ENCODE peak calls at places on chromosomes 4 and X, in eight cellular contexts. One of them, this sample, is unnamed. For H3K36me3, the result is how much of the 10 kb centered on the place peaks cover.

GRCh38 chr4:85700362-85700761 is 225.4 kb downstream of the ARHGAP24 start:
- DNase-seq in naive thymus-derived CD4-positive, alpha-beta T cell: no peak
- DNase-seq in aorta: no peak
- DNase-seq in cardiac muscle cell: no peak
- DNase-seq in effector memory CD4-positive, alpha-beta T cell: no peak
- DNase-seq in PC-3: no peak
- DNase-seq in GM23248: no peak
- DNase-seq in upper lobe of right lung: no peak
- DNase-seq in this sample: no peak

GRCh38 chr4:20954541-20954940 is 254.3 kb downstream of the PACRGL start:
- DNase-seq in naive thymus-derived CD4-positive, alpha-beta T cell: no peak
- DNase-seq in aorta: no peak
- DNase-seq in cardiac muscle cell: no peak
- DNase-seq in effector memory CD4-positive, alpha-beta T cell: no peak
- DNase-seq in PC-3: no peak
- DNase-seq in GM23248: peak
- DNase-seq in upper lobe of right lung: no peak
- DNase-seq in this sample: no peak

GRCh38 chr4:25058796-25059195 is 28.1 kb upstream of the LGI2 start:
- DNase-seq in naive thymus-derived CD4-positive, alpha-beta T cell: no peak
- DNase-seq in aorta: no peak
- DNase-seq in cardiac muscle cell: no peak
- DNase-seq in effector memory CD4-positive, alpha-beta T cell: no peak
- DNase-seq in PC-3: no peak
- DNase-seq in GM23248: no peak
- DNase-seq in upper lobe of right lung: no peak
- DNase-seq in this sample: no peak

GRCh38 chr4:114146947-114147618 is 167.6 kb upstream of the ARSJ start:
- DNase-seq in naive thymus-derived CD4-positive, alpha-beta T cell: no peak
- DNase-seq in aorta: no peak
- DNase-seq in cardiac muscle cell: no peak
- DNase-seq in effector memory CD4-positive, alpha-beta T cell: no peak
- DNase-seq in PC-3: no peak
- DNase-seq in GM23248: no peak
- DNase-seq in upper lobe of right lung: no peak
- DNase-seq in this sample: no peak

GRCh38 chrX:149630681-149631292 is 805 bp downstream of the TMEM185A start:
- DNase-seq in naive thymus-derived CD4-positive, alpha-beta T cell: no peak
- DNase-seq in aorta: no peak
- DNase-seq in cardiac muscle cell: no peak
- DNase-seq in effector memory CD4-positive, alpha-beta T cell: no peak
- DNase-seq in PC-3: peak
- DNase-seq in GM23248: peak
- DNase-seq in upper lobe of right lung: no peak
- DNase-seq in this sample: no peak

GRCh38 chrX:154091678-154092077 is 5.8 kb downstream of the MECP2 start:
- DNase-seq in naive thymus-derived CD4-positive, alpha-beta T cell: no peak
- DNase-seq in aorta: no peak
- DNase-seq in cardiac muscle cell: peak
- DNase-seq in effector memory CD4-positive, alpha-beta T cell: peak
- DNase-seq in PC-3: no peak
- DNase-seq in GM23248: no peak
- DNase-seq in upper lobe of right lung: peak
- DNase-seq in this sample: no peak

GRCh38 chr4:60780874-60781273 is 419.3 kb upstream of the ADGRL3 start:
- DNase-seq in naive thymus-derived CD4-positive, alpha-beta T cell: no peak
- DNase-seq in aorta: no peak
- DNase-seq in cardiac muscle cell: no peak
- DNase-seq in effector memory CD4-positive, alpha-beta T cell: no peak
- DNase-seq in PC-3: peak
- DNase-seq in GM23248: no peak
- DNase-seq in upper lobe of right lung: no peak
- DNase-seq in this sample: no peak

GRCh38 chrX:107673933-107674479 is 45.7 kb downstream of the PRPS1 start:
- DNase-seq in naive thymus-derived CD4-positive, alpha-beta T cell: peak
- DNase-seq in aorta: peak
- DNase-seq in cardiac muscle cell: no peak
- DNase-seq in effector memory CD4-positive, alpha-beta T cell: peak
- DNase-seq in PC-3: no peak
- DNase-seq in GM23248: peak
- DNase-seq in upper lobe of right lung: peak
- DNase-seq in this sample: peak

GRCh38 chrX:46125139-46125538 is 420.1 kb downstream of the ZNF674 start:
- DNase-seq in naive thymus-derived CD4-positive, alpha-beta T cell: no peak
- DNase-seq in aorta: no peak
- DNase-seq in cardiac muscle cell: no peak
- DNase-seq in effector memory CD4-positive, alpha-beta T cell: no peak
- DNase-seq in PC-3: no peak
- DNase-seq in GM23248: peak
- DNase-seq in upper lobe of right lung: no peak
- DNase-seq in this sample: no peak

GRCh38 chr4:10567766-10568165 is 110.5 kb upstream of the ZNF518B start:
- DNase-seq in naive thymus-derived CD4-positive, alpha-beta T cell: no peak
- DNase-seq in aorta: no peak
- DNase-seq in cardiac muscle cell: no peak
- DNase-seq in effector memory CD4-positive, alpha-beta T cell: no peak
- DNase-seq in PC-3: no peak
- DNase-seq in GM23248: no peak
- DNase-seq in upper lobe of right lung: no peak
- DNase-seq in this sample: no peak

GRCh38 chrX:113947548-113947947 is 636.3 kb upstream of the HTR2C start:
- DNase-seq in naive thymus-derived CD4-positive, alpha-beta T cell: no peak
- DNase-seq in aorta: no peak
- DNase-seq in cardiac muscle cell: peak
- DNase-seq in effector memory CD4-positive, alpha-beta T cell: no peak
- DNase-seq in PC-3: no peak
- DNase-seq in GM23248: no peak
- DNase-seq in upper lobe of right lung: no peak
- DNase-seq in this sample: no peak

GRCh38 chr4:925771-926500 is 6.2 kb downstream of the GAK start:
- DNase-seq in naive thymus-derived CD4-positive, alpha-beta T cell: no peak
- DNase-seq in aorta: peak
- DNase-seq in cardiac muscle cell: no peak
- DNase-seq in effector memory CD4-positive, alpha-beta T cell: no peak
- DNase-seq in PC-3: no peak
- DNase-seq in GM23248: no peak
- DNase-seq in upper lobe of right lung: peak
- DNase-seq in this sample: peak

GRCh38 chrX:1248381-1249061 is 20.1 kb upstream of the CSF2RA start:
- DNase-seq in naive thymus-derived CD4-positive, alpha-beta T cell: no peak
- DNase-seq in aorta: no peak
- DNase-seq in cardiac muscle cell: peak
- DNase-seq in effector memory CD4-positive, alpha-beta T cell: no peak
- DNase-seq in PC-3: no peak
- DNase-seq in GM23248: peak
- DNase-seq in upper lobe of right lung: no peak
- DNase-seq in this sample: peak

GRCh38 chrX:136063340-136064079 is 78.3 kb downstream of the SLC9A6 start:
- DNase-seq in naive thymus-derived CD4-positive, alpha-beta T cell: no peak
- DNase-seq in aorta: no peak
- DNase-seq in cardiac muscle cell: no peak
- DNase-seq in effector memory CD4-positive, alpha-beta T cell: no peak
- DNase-seq in PC-3: peak
- DNase-seq in GM23248: peak
- DNase-seq in upper lobe of right lung: no peak
- DNase-seq in this sample: no peak

GRCh38 chr4:165810726-165811125 is 62.3 kb upstream of the TLL1 start:
- DNase-seq in naive thymus-derived CD4-positive, alpha-beta T cell: no peak
- DNase-seq in aorta: no peak
- DNase-seq in cardiac muscle cell: no peak
- DNase-seq in effector memory CD4-positive, alpha-beta T cell: no peak
- DNase-seq in PC-3: peak
- DNase-seq in GM23248: no peak
- DNase-seq in upper lobe of right lung: no peak
- DNase-seq in this sample: no peak

GRCh38 chr4:141215030-141215429 is 5.7 kb upstream of the ZNF330 start:
- DNase-seq in naive thymus-derived CD4-positive, alpha-beta T cell: no peak
- DNase-seq in aorta: no peak
- DNase-seq in cardiac muscle cell: peak
- DNase-seq in effector memory CD4-positive, alpha-beta T cell: no peak
- DNase-seq in PC-3: no peak
- DNase-seq in GM23248: no peak
- DNase-seq in upper lobe of right lung: no peak
- DNase-seq in this sample: no peak

GRCh38 chr4:7945709-7946380 is 6.2 kb upstream of the AFAP1 start:
- DNase-seq in naive thymus-derived CD4-positive, alpha-beta T cell: no peak
- DNase-seq in aorta: no peak
- DNase-seq in cardiac muscle cell: no peak
- DNase-seq in effector memory CD4-positive, alpha-beta T cell: no peak
- DNase-seq in PC-3: no peak
- DNase-seq in GM23248: no peak
- DNase-seq in upper lobe of right lung: peak
- DNase-seq in this sample: no peak

GRCh38 chrX:26442340-26442739 is 226.4 kb downstream of the MAGEB5 start:
- DNase-seq in naive thymus-derived CD4-positive, alpha-beta T cell: no peak
- DNase-seq in aorta: no peak
- DNase-seq in cardiac muscle cell: peak
- DNase-seq in effector memory CD4-positive, alpha-beta T cell: no peak
- DNase-seq in PC-3: peak
- DNase-seq in GM23248: peak
- DNase-seq in upper lobe of right lung: no peak
- DNase-seq in this sample: no peak

GRCh38 chr4:75634951-75635350 is 4.6 kb upstream of the CDKL2 start:
- DNase-seq in naive thymus-derived CD4-positive, alpha-beta T cell: no peak
- DNase-seq in aorta: no peak
- DNase-seq in cardiac muscle cell: no peak
- DNase-seq in effector memory CD4-positive, alpha-beta T cell: no peak
- DNase-seq in PC-3: no peak
- DNase-seq in GM23248: peak
- DNase-seq in upper lobe of right lung: no peak
- DNase-seq in this sample: no peak

GRCh38 chr4:139523076-139523475 is 32.9 kb downstream of the SETD7 start:
- DNase-seq in naive thymus-derived CD4-positive, alpha-beta T cell: no peak
- DNase-seq in aorta: no peak
- DNase-seq in cardiac muscle cell: no peak
- DNase-seq in effector memory CD4-positive, alpha-beta T cell: no peak
- DNase-seq in PC-3: peak
- DNase-seq in GM23248: no peak
- DNase-seq in upper lobe of right lung: no peak
- DNase-seq in this sample: no peak

GRCh38 chr4:139525414-139525813 is 30.6 kb downstream of the SETD7 start:
- DNase-seq in naive thymus-derived CD4-positive, alpha-beta T cell: no peak
- DNase-seq in aorta: no peak
- DNase-seq in cardiac muscle cell: no peak
- DNase-seq in effector memory CD4-positive, alpha-beta T cell: no peak
- DNase-seq in PC-3: no peak
- DNase-seq in GM23248: no peak
- DNase-seq in upper lobe of right lung: no peak
- DNase-seq in this sample: no peak

GRCh38 chr4:139522457-139522856 is 33.6 kb downstream of the SETD7 start:
- DNase-seq in naive thymus-derived CD4-positive, alpha-beta T cell: no peak
- DNase-seq in aorta: no peak
- DNase-seq in cardiac muscle cell: no peak
- DNase-seq in effector memory CD4-positive, alpha-beta T cell: no peak
- DNase-seq in PC-3: no peak
- DNase-seq in GM23248: no peak
- DNase-seq in upper lobe of right lung: no peak
- DNase-seq in this sample: no peak

GRCh38 chr4:139524062-139524631 is 31.9 kb downstream of the SETD7 start:
- DNase-seq in naive thymus-derived CD4-positive, alpha-beta T cell: no peak
- DNase-seq in aorta: no peak
- DNase-seq in cardiac muscle cell: no peak
- DNase-seq in effector memory CD4-positive, alpha-beta T cell: no peak
- DNase-seq in PC-3: peak
- DNase-seq in GM23248: no peak
- DNase-seq in upper lobe of right lung: no peak
- DNase-seq in this sample: no peak

GRCh38 chr4:139521764-139522373 is 34.1 kb downstream of the SETD7 start:
- DNase-seq in naive thymus-derived CD4-positive, alpha-beta T cell: no peak
- DNase-seq in aorta: no peak
- DNase-seq in cardiac muscle cell: no peak
- DNase-seq in effector memory CD4-positive, alpha-beta T cell: no peak
- DNase-seq in PC-3: no peak
- DNase-seq in GM23248: no peak
- DNase-seq in upper lobe of right lung: no peak
- DNase-seq in this sample: no peak
- H3K36me3 ChIP-seq in naive thymus-derived CD4-positive, alpha-beta T cell: under half
- H3K36me3 ChIP-seq in aorta: under half
- H3K36me3 ChIP-seq in cardiac muscle cell: under half
- H3K36me3 ChIP-seq in effector memory CD4-positive, alpha-beta T cell: under half
- H3K36me3 ChIP-seq in PC-3: under half
- H3K36me3 ChIP-seq in GM23248: half or more
- H3K36me3 ChIP-seq in upper lobe of right lung: half or more
- H3K36me3 ChIP-seq in this sample: half or more

GRCh38 chr4:152050098-152050497 is 289.3 kb upstream of the GATB start:
- DNase-seq in naive thymus-derived CD4-positive, alpha-beta T cell: no peak
- DNase-seq in aorta: no peak
- DNase-seq in cardiac muscle cell: no peak
- DNase-seq in effector memory CD4-positive, alpha-beta T cell: no peak
- DNase-seq in PC-3: no peak
- DNase-seq in GM23248: no peak
- DNase-seq in upper lobe of right lung: no peak
- DNase-seq in this sample: no peak
- H3K36me3 ChIP-seq in naive thymus-derived CD4-positive, alpha-beta T cell: under half
- H3K36me3 ChIP-seq in aorta: under half
- H3K36me3 ChIP-seq in cardiac muscle cell: under half
- H3K36me3 ChIP-seq in effector memory CD4-positive, alpha-beta T cell: under half
- H3K36me3 ChIP-seq in PC-3: under half
- H3K36me3 ChIP-seq in GM23248: under half
- H3K36me3 ChIP-seq in upper lobe of right lung: under half
- H3K36me3 ChIP-seq in this sample: under half

GRCh38 chrX:2712428-2712827 is 21.3 kb downstream of the CD99 start:
- DNase-seq in naive thymus-derived CD4-positive, alpha-beta T cell: no peak
- DNase-seq in aorta: no peak
- DNase-seq in cardiac muscle cell: no peak
- DNase-seq in effector memory CD4-positive, alpha-beta T cell: no peak
- DNase-seq in PC-3: no peak
- DNase-seq in GM23248: no peak
- DNase-seq in upper lobe of right lung: no peak
- DNase-seq in this sample: no peak
- H3K36me3 ChIP-seq in naive thymus-derived CD4-positive, alpha-beta T cell: under half
- H3K36me3 ChIP-seq in aorta: under half
- H3K36me3 ChIP-seq in cardiac muscle cell: under half
- H3K36me3 ChIP-seq in effector memory CD4-positive, alpha-beta T cell: under half
- H3K36me3 ChIP-seq in PC-3: under half
- H3K36me3 ChIP-seq in GM23248: under half
- H3K36me3 ChIP-seq in upper lobe of right lung: under half
- H3K36me3 ChIP-seq in this sample: under half

GRCh38 chr4:54016504-54016903 is 47.9 kb downstream of the CHIC2 start:
- DNase-seq in naive thymus-derived CD4-positive, alpha-beta T cell: no peak
- DNase-seq in aorta: no peak
- DNase-seq in cardiac muscle cell: peak
- DNase-seq in effector memory CD4-positive, alpha-beta T cell: no peak
- DNase-seq in PC-3: no peak
- DNase-seq in GM23248: no peak
- DNase-seq in upper lobe of right lung: no peak
- DNase-seq in this sample: no peak

GRCh38 chr4:54015421-54016065 is 48.9 kb downstream of the CHIC2 start:
- DNase-seq in naive thymus-derived CD4-positive, alpha-beta T cell: no peak
- DNase-seq in aorta: no peak
- DNase-seq in cardiac muscle cell: peak
- DNase-seq in effector memory CD4-positive, alpha-beta T cell: no peak
- DNase-seq in PC-3: no peak
- DNase-seq in GM23248: no peak
- DNase-seq in upper lobe of right lung: no peak
- DNase-seq in this sample: no peak

GRCh38 chr4:54006755-54007154 is 57.6 kb downstream of the CHIC2 start:
- DNase-seq in naive thymus-derived CD4-positive, alpha-beta T cell: no peak
- DNase-seq in aorta: no peak
- DNase-seq in cardiac muscle cell: no peak
- DNase-seq in effector memory CD4-positive, alpha-beta T cell: no peak
- DNase-seq in PC-3: peak
- DNase-seq in GM23248: no peak
- DNase-seq in upper lobe of right lung: no peak
- DNase-seq in this sample: no peak

GRCh38 chr4:54014761-54015160 is 49.6 kb downstream of the CHIC2 start:
- DNase-seq in naive thymus-derived CD4-positive, alpha-beta T cell: no peak
- DNase-seq in aorta: no peak
- DNase-seq in cardiac muscle cell: no peak
- DNase-seq in effector memory CD4-positive, alpha-beta T cell: no peak
- DNase-seq in PC-3: no peak
- DNase-seq in GM23248: no peak
- DNase-seq in upper lobe of right lung: no peak
- DNase-seq in this sample: no peak

GRCh38 chr4:54011201-54011600 is 53.2 kb downstream of the CHIC2 start:
- DNase-seq in naive thymus-derived CD4-positive, alpha-beta T cell: no peak
- DNase-seq in aorta: no peak
- DNase-seq in cardiac muscle cell: no peak
- DNase-seq in effector memory CD4-positive, alpha-beta T cell: no peak
- DNase-seq in PC-3: peak
- DNase-seq in GM23248: no peak
- DNase-seq in upper lobe of right lung: no peak
- DNase-seq in this sample: no peak
- H3K36me3 ChIP-seq in naive thymus-derived CD4-positive, alpha-beta T cell: under half
- H3K36me3 ChIP-seq in aorta: under half
- H3K36me3 ChIP-seq in cardiac muscle cell: under half
- H3K36me3 ChIP-seq in effector memory CD4-positive, alpha-beta T cell: under half
- H3K36me3 ChIP-seq in PC-3: under half
- H3K36me3 ChIP-seq in GM23248: half or more
- H3K36me3 ChIP-seq in upper lobe of right lung: under half
- H3K36me3 ChIP-seq in this sample: under half

This sample was measured in left lung.